ENCODE peak calls at places on chromosomes 1 and 21, in ten cellular contexts. One of them, this sample, is unnamed.

GRCh38 chr21:15352009-15352408 is 287.2 kb upstream of the NRIP1 start:
- DNase-seq in SW480: no peak
- DNase-seq in A172: no peak
- DNase-seq in activated CD4-positive, CD25-positive, alpha-beta regulatory T cell treated with anti-CD3 and anti-CD28 coated beads, Interleukin-2, amount 50 U/mL, for 72 hours: no peak
- DNase-seq in left ventricle myocardium inferior: no peak
- DNase-seq in T-cell: no peak
- DNase-seq in hepatocyte: peak
- DNase-seq in activated CD4-positive, alpha-beta T cell treated with anti-CD3 and anti-CD28 coated beads, Interleukin-2, amount 50 U/mL, for 48 hours: no peak
- DNase-seq in GM23338: no peak
- DNase-seq in lower lobe of right lung: no peak
- DNase-seq in this sample: no peak

GRCh38 chr1:20250346-20250989 is 40.2 kb upstream of the VWA5B1 start:
- DNase-seq in SW480: peak
- DNase-seq in A172: no peak
- DNase-seq in activated CD4-positive, CD25-positive, alpha-beta regulatory T cell treated with anti-CD3 and anti-CD28 coated beads, Interleukin-2, amount 50 U/mL, for 72 hours: no peak
- DNase-seq in left ventricle myocardium inferior: no peak
- DNase-seq in T-cell: no peak
- DNase-seq in hepatocyte: peak
- DNase-seq in activated CD4-positive, alpha-beta T cell treated with anti-CD3 and anti-CD28 coated beads, Interleukin-2, amount 50 U/mL, for 48 hours: peak
- DNase-seq in GM23338: no peak
- DNase-seq in lower lobe of right lung: no peak
- DNase-seq in this sample: no peak

GRCh38 chr21:42654179-42654912 is 925 bp downstream of the PDE9A start:
- DNase-seq in SW480: peak
- DNase-seq in A172: no peak
- DNase-seq in activated CD4-positive, CD25-positive, alpha-beta regulatory T cell treated with anti-CD3 and anti-CD28 coated beads, Interleukin-2, amount 50 U/mL, for 72 hours: no peak
- DNase-seq in left ventricle myocardium inferior: no peak
- DNase-seq in T-cell: no peak
- DNase-seq in hepatocyte: peak
- DNase-seq in activated CD4-positive, alpha-beta T cell treated with anti-CD3 and anti-CD28 coated beads, Interleukin-2, amount 50 U/mL, for 48 hours: peak
- DNase-seq in GM23338: peak
- DNase-seq in lower lobe of right lung: peak
- DNase-seq in this sample: no peak

GRCh38 chr1:203913045-203913444 is 51.6 kb downstream of the SNRPE start:
- DNase-seq in SW480: no peak
- DNase-seq in A172: no peak
- DNase-seq in activated CD4-positive, CD25-positive, alpha-beta regulatory T cell treated with anti-CD3 and anti-CD28 coated beads, Interleukin-2, amount 50 U/mL, for 72 hours: no peak
- DNase-seq in left ventricle myocardium inferior: no peak
- DNase-seq in T-cell: no peak
- DNase-seq in hepatocyte: no peak
- DNase-seq in activated CD4-positive, alpha-beta T cell treated with anti-CD3 and anti-CD28 coated beads, Interleukin-2, amount 50 U/mL, for 48 hours: no peak
- DNase-seq in GM23338: no peak
- DNase-seq in lower lobe of right lung: no peak
- DNase-seq in this sample: no peak

GRCh38 chr1:225845633-225846259 is 35.8 kb downstream of the EPHX1 start:
- DNase-seq in SW480: peak
- DNase-seq in A172: peak
- DNase-seq in activated CD4-positive, CD25-positive, alpha-beta regulatory T cell treated with anti-CD3 and anti-CD28 coated beads, Interleukin-2, amount 50 U/mL, for 72 hours: no peak
- DNase-seq in left ventricle myocardium inferior: peak
- DNase-seq in T-cell: peak
- DNase-seq in hepatocyte: peak
- DNase-seq in activated CD4-positive, alpha-beta T cell treated with anti-CD3 and anti-CD28 coated beads, Interleukin-2, amount 50 U/mL, for 48 hours: peak
- DNase-seq in GM23338: peak
- DNase-seq in lower lobe of right lung: peak
- DNase-seq in this sample: no peak

GRCh38 chr1:155052412-155053400 is 1.6 kb downstream of the ADAM15 start:
- DNase-seq in SW480: peak
- DNase-seq in A172: peak
- DNase-seq in activated CD4-positive, CD25-positive, alpha-beta regulatory T cell treated with anti-CD3 and anti-CD28 coated beads, Interleukin-2, amount 50 U/mL, for 72 hours: no peak
- DNase-seq in left ventricle myocardium inferior: peak
- DNase-seq in T-cell: no peak
- DNase-seq in hepatocyte: no peak
- DNase-seq in activated CD4-positive, alpha-beta T cell treated with anti-CD3 and anti-CD28 coated beads, Interleukin-2, amount 50 U/mL, for 48 hours: peak
- DNase-seq in GM23338: peak
- DNase-seq in lower lobe of right lung: no peak
- DNase-seq in this sample: no peak

GRCh38 chr1:29167904-29168303 is 13.8 kb downstream of the SRSF4 start:
- DNase-seq in SW480: no peak
- DNase-seq in A172: no peak
- DNase-seq in activated CD4-positive, CD25-positive, alpha-beta regulatory T cell treated with anti-CD3 and anti-CD28 coated beads, Interleukin-2, amount 50 U/mL, for 72 hours: no peak
- DNase-seq in left ventricle myocardium inferior: no peak
- DNase-seq in T-cell: no peak
- DNase-seq in hepatocyte: no peak
- DNase-seq in activated CD4-positive, alpha-beta T cell treated with anti-CD3 and anti-CD28 coated beads, Interleukin-2, amount 50 U/mL, for 48 hours: no peak
- DNase-seq in GM23338: no peak
- DNase-seq in lower lobe of right lung: no peak
- DNase-seq in this sample: no peak

GRCh38 chr1:44239337-44239960 is 26.2 kb downstream of the DMAP1 start:
- DNase-seq in SW480: no peak
- DNase-seq in A172: peak
- DNase-seq in activated CD4-positive, CD25-positive, alpha-beta regulatory T cell treated with anti-CD3 and anti-CD28 coated beads, Interleukin-2, amount 50 U/mL, for 72 hours: no peak
- DNase-seq in left ventricle myocardium inferior: no peak
- DNase-seq in T-cell: no peak
- DNase-seq in hepatocyte: peak
- DNase-seq in activated CD4-positive, alpha-beta T cell treated with anti-CD3 and anti-CD28 coated beads, Interleukin-2, amount 50 U/mL, for 48 hours: no peak
- DNase-seq in GM23338: peak
- DNase-seq in lower lobe of right lung: peak
- DNase-seq in this sample: no peak

GRCh38 chr1:207752456-207753132 is 740 bp downstream of the CD46 start:
- DNase-seq in SW480: peak
- DNase-seq in A172: peak
- DNase-seq in activated CD4-positive, CD25-positive, alpha-beta regulatory T cell treated with anti-CD3 and anti-CD28 coated beads, Interleukin-2, amount 50 U/mL, for 72 hours: peak
- DNase-seq in left ventricle myocardium inferior: no peak
- DNase-seq in T-cell: no peak
- DNase-seq in hepatocyte: peak
- DNase-seq in activated CD4-positive, alpha-beta T cell treated with anti-CD3 and anti-CD28 coated beads, Interleukin-2, amount 50 U/mL, for 48 hours: peak
- DNase-seq in GM23338: peak
- DNase-seq in lower lobe of right lung: peak
- DNase-seq in this sample: no peak

GRCh38 chr21:44765231-44766013 is 36.2 kb downstream of the UBE2G2 start:
- DNase-seq in SW480: peak
- DNase-seq in A172: peak
- DNase-seq in activated CD4-positive, CD25-positive, alpha-beta regulatory T cell treated with anti-CD3 and anti-CD28 coated beads, Interleukin-2, amount 50 U/mL, for 72 hours: no peak
- DNase-seq in left ventricle myocardium inferior: no peak
- DNase-seq in T-cell: peak
- DNase-seq in hepatocyte: no peak
- DNase-seq in activated CD4-positive, alpha-beta T cell treated with anti-CD3 and anti-CD28 coated beads, Interleukin-2, amount 50 U/mL, for 48 hours: peak
- DNase-seq in GM23338: no peak
- DNase-seq in lower lobe of right lung: no peak
- DNase-seq in this sample: no peak

GRCh38 chr1:183808296-183809027 is 3.5 kb downstream of the RGL1 start:
- DNase-seq in SW480: no peak
- DNase-seq in A172: no peak
- DNase-seq in activated CD4-positive, CD25-positive, alpha-beta regulatory T cell treated with anti-CD3 and anti-CD28 coated beads, Interleukin-2, amount 50 U/mL, for 72 hours: no peak
- DNase-seq in left ventricle myocardium inferior: no peak
- DNase-seq in T-cell: no peak
- DNase-seq in hepatocyte: no peak
- DNase-seq in activated CD4-positive, alpha-beta T cell treated with anti-CD3 and anti-CD28 coated beads, Interleukin-2, amount 50 U/mL, for 48 hours: no peak
- DNase-seq in GM23338: no peak
- DNase-seq in lower lobe of right lung: no peak
- DNase-seq in this sample: no peak

GRCh38 chr1:67138813-67139539 is 4.2 kb upstream of the C1orf141 start:
- DNase-seq in SW480: no peak
- DNase-seq in A172: no peak
- DNase-seq in activated CD4-positive, CD25-positive, alpha-beta regulatory T cell treated with anti-CD3 and anti-CD28 coated beads, Interleukin-2, amount 50 U/mL, for 72 hours: no peak
- DNase-seq in left ventricle myocardium inferior: no peak
- DNase-seq in T-cell: no peak
- DNase-seq in hepatocyte: peak
- DNase-seq in activated CD4-positive, alpha-beta T cell treated with anti-CD3 and anti-CD28 coated beads, Interleukin-2, amount 50 U/mL, for 48 hours: no peak
- DNase-seq in GM23338: no peak
- DNase-seq in lower lobe of right lung: no peak
- DNase-seq in this sample: no peak

GRCh38 chr21:16072692-16073091 is 342.9 kb downstream of the USP25 start:
- DNase-seq in SW480: no peak
- DNase-seq in A172: peak
- DNase-seq in activated CD4-positive, CD25-positive, alpha-beta regulatory T cell treated with anti-CD3 and anti-CD28 coated beads, Interleukin-2, amount 50 U/mL, for 72 hours: no peak
- DNase-seq in left ventricle myocardium inferior: no peak
- DNase-seq in T-cell: no peak
- DNase-seq in hepatocyte: peak
- DNase-seq in activated CD4-positive, alpha-beta T cell treated with anti-CD3 and anti-CD28 coated beads, Interleukin-2, amount 50 U/mL, for 48 hours: no peak
- DNase-seq in GM23338: no peak
- DNase-seq in lower lobe of right lung: no peak
- DNase-seq in this sample: no peak

GRCh38 chr1:223844962-223845809 is 561 bp downstream of the TP53BP2 start:
- DNase-seq in SW480: peak
- DNase-seq in A172: peak
- DNase-seq in activated CD4-positive, CD25-positive, alpha-beta regulatory T cell treated with anti-CD3 and anti-CD28 coated beads, Interleukin-2, amount 50 U/mL, for 72 hours: no peak
- DNase-seq in left ventricle myocardium inferior: peak
- DNase-seq in T-cell: peak
- DNase-seq in hepatocyte: peak
- DNase-seq in activated CD4-positive, alpha-beta T cell treated with anti-CD3 and anti-CD28 coated beads, Interleukin-2, amount 50 U/mL, for 48 hours: peak
- DNase-seq in GM23338: peak
- DNase-seq in lower lobe of right lung: peak
- DNase-seq in this sample: peak

GRCh38 chr1:43510621-43511020 is 20.1 kb upstream of the PTPRF start:
- DNase-seq in SW480: no peak
- DNase-seq in A172: no peak
- DNase-seq in activated CD4-positive, CD25-positive, alpha-beta regulatory T cell treated with anti-CD3 and anti-CD28 coated beads, Interleukin-2, amount 50 U/mL, for 72 hours: no peak
- DNase-seq in left ventricle myocardium inferior: no peak
- DNase-seq in T-cell: no peak
- DNase-seq in hepatocyte: no peak
- DNase-seq in activated CD4-positive, alpha-beta T cell treated with anti-CD3 and anti-CD28 coated beads, Interleukin-2, amount 50 U/mL, for 48 hours: no peak
- DNase-seq in GM23338: no peak
- DNase-seq in lower lobe of right lung: no peak
- DNase-seq in this sample: no peak

GRCh38 chr1:99252630-99253029 is 11.7 kb upstream of the PLPPR4 start:
- DNase-seq in SW480: no peak
- DNase-seq in A172: no peak
- DNase-seq in activated CD4-positive, CD25-positive, alpha-beta regulatory T cell treated with anti-CD3 and anti-CD28 coated beads, Interleukin-2, amount 50 U/mL, for 72 hours: no peak
- DNase-seq in left ventricle myocardium inferior: no peak
- DNase-seq in T-cell: no peak
- DNase-seq in hepatocyte: no peak
- DNase-seq in activated CD4-positive, alpha-beta T cell treated with anti-CD3 and anti-CD28 coated beads, Interleukin-2, amount 50 U/mL, for 48 hours: no peak
- DNase-seq in GM23338: no peak
- DNase-seq in lower lobe of right lung: no peak
- DNase-seq in this sample: no peak

GRCh38 chr1:237672748-237673147 is 218.0 kb downstream of the ZP4 start:
- DNase-seq in SW480: peak
- DNase-seq in A172: peak
- DNase-seq in activated CD4-positive, CD25-positive, alpha-beta regulatory T cell treated with anti-CD3 and anti-CD28 coated beads, Interleukin-2, amount 50 U/mL, for 72 hours: no peak
- DNase-seq in left ventricle myocardium inferior: no peak
- DNase-seq in T-cell: no peak
- DNase-seq in hepatocyte: peak
- DNase-seq in activated CD4-positive, alpha-beta T cell treated with anti-CD3 and anti-CD28 coated beads, Interleukin-2, amount 50 U/mL, for 48 hours: no peak
- DNase-seq in GM23338: peak
- DNase-seq in lower lobe of right lung: no peak
- DNase-seq in this sample: no peak

GRCh38 chr1:57340361-57341192 is 83.3 kb downstream of the DAB1 start:
- DNase-seq in SW480: no peak
- DNase-seq in A172: no peak
- DNase-seq in activated CD4-positive, CD25-positive, alpha-beta regulatory T cell treated with anti-CD3 and anti-CD28 coated beads, Interleukin-2, amount 50 U/mL, for 72 hours: no peak
- DNase-seq in left ventricle myocardium inferior: no peak
- DNase-seq in T-cell: no peak
- DNase-seq in hepatocyte: no peak
- DNase-seq in activated CD4-positive, alpha-beta T cell treated with anti-CD3 and anti-CD28 coated beads, Interleukin-2, amount 50 U/mL, for 48 hours: no peak
- DNase-seq in GM23338: no peak
- DNase-seq in lower lobe of right lung: peak
- DNase-seq in this sample: no peak

GRCh38 chr21:45248893-45249381 is 38.8 kb downstream of the POFUT2 start:
- DNase-seq in SW480: peak
- DNase-seq in A172: peak
- DNase-seq in activated CD4-positive, CD25-positive, alpha-beta regulatory T cell treated with anti-CD3 and anti-CD28 coated beads, Interleukin-2, amount 50 U/mL, for 72 hours: no peak
- DNase-seq in left ventricle myocardium inferior: no peak
- DNase-seq in T-cell: no peak
- DNase-seq in hepatocyte: no peak
- DNase-seq in activated CD4-positive, alpha-beta T cell treated with anti-CD3 and anti-CD28 coated beads, Interleukin-2, amount 50 U/mL, for 48 hours: no peak
- DNase-seq in GM23338: peak
- DNase-seq in lower lobe of right lung: no peak
- DNase-seq in this sample: no peak

GRCh38 chr1:9653783-9654517 is 2.4 kb downstream of the PIK3CD start:
- DNase-seq in SW480: no peak
- DNase-seq in A172: no peak
- DNase-seq in activated CD4-positive, CD25-positive, alpha-beta regulatory T cell treated with anti-CD3 and anti-CD28 coated beads, Interleukin-2, amount 50 U/mL, for 72 hours: peak
- DNase-seq in left ventricle myocardium inferior: no peak
- DNase-seq in T-cell: peak
- DNase-seq in hepatocyte: no peak
- DNase-seq in activated CD4-positive, alpha-beta T cell treated with anti-CD3 and anti-CD28 coated beads, Interleukin-2, amount 50 U/mL, for 48 hours: peak
- DNase-seq in GM23338: no peak
- DNase-seq in lower lobe of right lung: no peak
- DNase-seq in this sample: no peak

GRCh38 chr1:152185544-152186391 is 26.7 kb upstream of the RPTN start:
- DNase-seq in SW480: peak
- DNase-seq in A172: peak
- DNase-seq in activated CD4-positive, CD25-positive, alpha-beta regulatory T cell treated with anti-CD3 and anti-CD28 coated beads, Interleukin-2, amount 50 U/mL, for 72 hours: no peak
- DNase-seq in left ventricle myocardium inferior: no peak
- DNase-seq in T-cell: peak
- DNase-seq in hepatocyte: peak
- DNase-seq in activated CD4-positive, alpha-beta T cell treated with anti-CD3 and anti-CD28 coated beads, Interleukin-2, amount 50 U/mL, for 48 hours: peak
- DNase-seq in GM23338: peak
- DNase-seq in lower lobe of right lung: no peak
- DNase-seq in this sample: no peak

GRCh38 chr1:147167361-147167760 is 4.9 kb downstream of the PRKAB2 start:
- DNase-seq in SW480: peak
- DNase-seq in A172: peak
- DNase-seq in activated CD4-positive, CD25-positive, alpha-beta regulatory T cell treated with anti-CD3 and anti-CD28 coated beads, Interleukin-2, amount 50 U/mL, for 72 hours: no peak
- DNase-seq in left ventricle myocardium inferior: no peak
- DNase-seq in T-cell: no peak
- DNase-seq in hepatocyte: peak
- DNase-seq in activated CD4-positive, alpha-beta T cell treated with anti-CD3 and anti-CD28 coated beads, Interleukin-2, amount 50 U/mL, for 48 hours: no peak
- DNase-seq in GM23338: no peak
- DNase-seq in lower lobe of right lung: no peak
- DNase-seq in this sample: no peak

GRCh38 chr1:55015123-55015522 is 16.4 kb downstream of the BSND start:
- DNase-seq in SW480: no peak
- DNase-seq in A172: no peak
- DNase-seq in activated CD4-positive, CD25-positive, alpha-beta regulatory T cell treated with anti-CD3 and anti-CD28 coated beads, Interleukin-2, amount 50 U/mL, for 72 hours: no peak
- DNase-seq in left ventricle myocardium inferior: no peak
- DNase-seq in T-cell: no peak
- DNase-seq in hepatocyte: no peak
- DNase-seq in activated CD4-positive, alpha-beta T cell treated with anti-CD3 and anti-CD28 coated beads, Interleukin-2, amount 50 U/mL, for 48 hours: no peak
- DNase-seq in GM23338: no peak
- DNase-seq in lower lobe of right lung: no peak
- DNase-seq in this sample: no peak

GRCh38 chr21:43854773-43855633 is 10.0 kb upstream of the AGPAT3 start:
- DNase-seq in SW480: no peak
- DNase-seq in A172: no peak
- DNase-seq in activated CD4-positive, CD25-positive, alpha-beta regulatory T cell treated with anti-CD3 and anti-CD28 coated beads, Interleukin-2, amount 50 U/mL, for 72 hours: no peak
- DNase-seq in left ventricle myocardium inferior: no peak
- DNase-seq in T-cell: no peak
- DNase-seq in hepatocyte: peak
- DNase-seq in activated CD4-positive, alpha-beta T cell treated with anti-CD3 and anti-CD28 coated beads, Interleukin-2, amount 50 U/mL, for 48 hours: peak
- DNase-seq in GM23338: no peak
- DNase-seq in lower lobe of right lung: peak
- DNase-seq in this sample: peak

GRCh38 chr1:207959141-207959825 is 48.4 kb upstream of the CD34 start:
- DNase-seq in SW480: no peak
- DNase-seq in A172: no peak
- DNase-seq in activated CD4-positive, CD25-positive, alpha-beta regulatory T cell treated with anti-CD3 and anti-CD28 coated beads, Interleukin-2, amount 50 U/mL, for 72 hours: no peak
- DNase-seq in left ventricle myocardium inferior: peak
- DNase-seq in T-cell: no peak
- DNase-seq in hepatocyte: peak
- DNase-seq in activated CD4-positive, alpha-beta T cell treated with anti-CD3 and anti-CD28 coated beads, Interleukin-2, amount 50 U/mL, for 48 hours: peak
- DNase-seq in GM23338: peak
- DNase-seq in lower lobe of right lung: peak
- DNase-seq in this sample: no peak

GRCh38 chr1:77378723-77379533 is 97.1 kb downstream of the AK5 start:
- DNase-seq in SW480: no peak
- DNase-seq in A172: peak
- DNase-seq in activated CD4-positive, CD25-positive, alpha-beta regulatory T cell treated with anti-CD3 and anti-CD28 coated beads, Interleukin-2, amount 50 U/mL, for 72 hours: no peak
- DNase-seq in left ventricle myocardium inferior: no peak
- DNase-seq in T-cell: no peak
- DNase-seq in hepatocyte: peak
- DNase-seq in activated CD4-positive, alpha-beta T cell treated with anti-CD3 and anti-CD28 coated beads, Interleukin-2, amount 50 U/mL, for 48 hours: no peak
- DNase-seq in GM23338: peak
- DNase-seq in lower lobe of right lung: no peak
- DNase-seq in this sample: no peak

GRCh38 chr1:244460195-244460594 is 878 bp upstream of the CATSPERE start:
- DNase-seq in SW480: peak
- DNase-seq in A172: peak
- DNase-seq in activated CD4-positive, CD25-positive, alpha-beta regulatory T cell treated with anti-CD3 and anti-CD28 coated beads, Interleukin-2, amount 50 U/mL, for 72 hours: peak
- DNase-seq in left ventricle myocardium inferior: no peak
- DNase-seq in T-cell: no peak
- DNase-seq in hepatocyte: no peak
- DNase-seq in activated CD4-positive, alpha-beta T cell treated with anti-CD3 and anti-CD28 coated beads, Interleukin-2, amount 50 U/mL, for 48 hours: peak
- DNase-seq in GM23338: peak
- DNase-seq in lower lobe of right lung: no peak
- DNase-seq in this sample: no peak

GRCh38 chr1:87113313-87113712 is 198.9 kb downstream of the HS2ST1 start:
- DNase-seq in SW480: no peak
- DNase-seq in A172: peak
- DNase-seq in activated CD4-positive, CD25-positive, alpha-beta regulatory T cell treated with anti-CD3 and anti-CD28 coated beads, Interleukin-2, amount 50 U/mL, for 72 hours: no peak
- DNase-seq in left ventricle myocardium inferior: peak
- DNase-seq in T-cell: no peak
- DNase-seq in hepatocyte: no peak
- DNase-seq in activated CD4-positive, alpha-beta T cell treated with anti-CD3 and anti-CD28 coated beads, Interleukin-2, amount 50 U/mL, for 48 hours: no peak
- DNase-seq in GM23338: no peak
- DNase-seq in lower lobe of right lung: no peak
- DNase-seq in this sample: no peak

This sample was measured in CD14-positive monocyte.